ENCODE peak calls at places on chromosomes 12 and 14, in ten cellular contexts. J is HCT116, H is HepG2, G is fibroblast of lung, W is H9, Z is hepatocyte, P is OCI-LY7, A is neural progenitor cell, O is astrocyte, Y is mammary epithelial cell. D is an unnamed sample. For H3K79me2 and H3K9me3, the result is how much of the 10 kb centered on the place peaks cover.

GRCh38 chr12:76942276-76942675 is 63.5 kb upstream of the CSRP2 start:
- DNase-seq in O (peak), W (no peak), Y (peak), A (no peak), H (no peak), J (no peak), G (peak), Z (no peak), P (no peak), D (no peak)

GRCh38 chr14:23360496-23360895 is 4.5 kb downstream of the EFS start:
- DNase-seq in G (no peak), P (no peak), J (no peak), H (peak), O (no peak), Z (no peak), A (peak), Y (no peak), W (peak), D (peak)

GRCh38 chr12:18747960-18748359 is 10.0 kb downstream of the CAPZA3 start:
- DNase-seq in Y (peak), H (no peak), P (no peak), G (peak), J (no peak), W (no peak), A (no peak), O (peak), Z (peak), D (no peak)

GRCh38 chr14:95344536-95344935 is 24.8 kb upstream of the CLMN start:
- DNase-seq in Z (no peak), P (no peak), Y (no peak), A (no peak), O (no peak), G (no peak), W (no peak), H (no peak), J (no peak), D (no peak)

GRCh38 chr12:38886064-38886463 is 19.3 kb downstream of the CPNE8 start:
- DNase-seq in W (no peak), G (no peak), J (peak), P (no peak), A (no peak), H (peak), Z (peak), O (peak), Y (peak), D (peak)

GRCh38 chr14:62313228-62313627 is 551.0 kb downstream of the SNAPC1 start:
- DNase-seq in Y (no peak), H (no peak), Z (no peak), W (no peak), J (no peak), P (no peak), O (no peak), G (no peak), A (no peak), D (no peak)

GRCh38 chr14:58733451-58734208 is 95.9 kb downstream of the DACT1 start:
- DNase-seq in H (no peak), P (no peak), Z (no peak), Y (no peak), G (no peak), J (no peak), O (no peak), W (no peak), A (no peak), D (no peak)

GRCh38 chr14:59354666-59355065 is 110.5 kb downstream of the GPR135 start:
- DNase-seq in J (no peak), W (no peak), O (peak), Y (peak), P (no peak), Z (no peak), G (peak), H (no peak), A (no peak), D (no peak)

GRCh38 chr12:49108958-49109404 is 1.7 kb downstream of the LMBR1L start:
- DNase-seq in P (no peak), Y (no peak), J (no peak), A (no peak), Z (peak), G (peak), H (peak), O (no peak), W (no peak), D (peak)

GRCh38 chr12:33180921-33181320 is 258.7 kb downstream of the SYT10 start:
- DNase-seq in H (peak), J (no peak), Z (no peak), P (no peak), W (no peak), O (peak), G (no peak), A (no peak), Y (peak), D (no peak)
- H3K79me2 ChIP-seq in H (under half), J (under half), Z (under half), P (under half), W (under half), O (under half), G (under half), A (under half), Y (under half), D (under half)

DNA sequence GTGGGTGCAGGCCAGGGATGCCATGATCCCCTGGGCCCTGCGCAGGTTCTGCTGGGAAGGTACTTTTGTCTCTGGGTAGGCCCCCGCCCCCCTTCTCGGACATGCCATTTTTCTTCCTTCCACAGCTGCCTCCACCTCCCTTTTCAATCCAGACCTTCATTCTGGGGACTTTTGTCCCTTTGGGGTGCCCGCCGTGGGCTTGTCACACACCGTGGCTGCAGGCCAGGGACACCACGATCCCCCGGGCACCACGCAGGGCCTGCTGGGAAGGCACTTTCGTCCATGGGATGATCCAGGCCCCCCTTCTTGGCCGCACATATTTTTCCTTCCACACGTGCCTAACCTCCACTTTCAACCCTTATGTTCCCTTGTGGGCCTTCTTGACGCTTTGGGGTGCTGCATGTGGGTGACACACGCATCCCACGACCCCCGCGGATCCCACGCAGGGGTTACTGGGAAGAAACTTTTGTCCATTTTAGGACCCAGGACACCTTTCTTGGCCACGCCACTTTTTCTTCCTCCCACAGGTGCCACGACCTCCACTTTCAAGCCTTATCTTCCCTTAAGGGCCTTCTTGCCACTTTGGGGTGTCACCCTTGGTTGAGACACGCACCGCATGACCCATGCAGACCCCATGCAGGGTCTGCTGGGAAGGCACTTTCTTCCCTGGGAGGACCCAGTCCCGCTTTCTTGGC is 272.5 kb downstream of the ALG10 start:
- DNase-seq in H (no peak), Z (no peak), O (no peak), G (no peak), A (no peak), W (no peak), Y (no peak), P (no peak), J (no peak), D (no peak)
- H3K9me3 ChIP-seq in H (under half), Z (under half), O (under half), G (under half), A (under half), W (half or more), Y (half or more), P (under half), J (under half), D (under half)

GRCh38 chr12:64780220-64780530 is 21.0 kb upstream of the GNS start:
- DNase-seq in A (peak), Y (no peak), H (no peak), Z (no peak), G (no peak), P (no peak), W (no peak), O (no peak), J (no peak), D (peak)

GRCh38 chr12:64782181-64782580 is 23.0 kb upstream of the GNS start:
- DNase-seq in O (no peak), G (no peak), Z (no peak), A (no peak), P (no peak), Y (no peak), J (no peak), W (no peak), H (no peak), D (no peak)

GRCh38 chr12:64779349-64779974 is 20.3 kb upstream of the GNS start:
- DNase-seq in Z (no peak), O (no peak), G (no peak), A (peak), P (no peak), W (no peak), H (no peak), Y (no peak), J (no peak), D (peak)

GRCh38 chr12:64780531-64781373 is 21.5 kb upstream of the GNS start:
- DNase-seq in A (peak), Y (peak), G (no peak), W (peak), P (no peak), J (no peak), H (no peak), Z (peak), O (no peak), D (peak)

DNA sequence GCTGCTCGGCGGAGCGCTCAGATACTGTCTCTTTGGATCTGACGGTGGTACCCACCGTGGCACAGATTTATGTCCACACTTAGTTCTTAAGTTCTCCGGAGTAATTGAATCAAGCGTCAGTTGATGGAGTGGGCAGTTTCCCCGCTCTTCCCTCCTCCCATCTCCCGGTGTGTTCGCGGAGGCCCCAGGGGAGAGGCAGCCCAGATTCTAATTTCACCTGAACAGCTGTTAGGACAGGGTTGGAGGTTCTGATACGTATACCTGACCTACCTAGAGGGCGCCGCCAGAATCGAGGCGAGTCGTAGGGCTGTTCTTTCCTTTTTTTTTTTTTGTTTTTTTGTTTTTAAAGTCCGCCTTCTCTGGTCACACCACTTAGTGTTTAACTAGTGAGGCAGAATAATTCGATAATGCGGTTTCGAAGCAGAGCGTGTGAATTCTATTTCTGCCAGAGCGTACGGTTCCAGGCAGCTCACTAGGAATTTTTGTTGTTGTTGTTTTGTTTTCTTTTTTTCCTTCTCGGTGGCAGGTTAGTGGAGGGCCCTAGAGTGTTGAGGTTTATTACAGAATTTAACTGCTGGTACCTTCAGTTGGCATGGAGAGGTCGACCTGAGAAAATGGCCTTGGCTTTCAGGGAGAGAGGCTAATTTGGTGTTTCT is 22.3 kb upstream of the GNS start:
- DNase-seq in A (peak), J (no peak), G (no peak), H (no peak), Y (no peak), W (peak), O (no peak), Z (no peak), P (no peak), D (peak)
- TF ChIP-seq CTCF in A (peak), J (no peak), G (no peak), H (no peak), Y (no peak), W (no peak), O (no peak), Z (no peak), P (no peak), D (no peak)

GRCh38 chr14:50647282-50647681 is 20.8 kb downstream of the SAV1 start:
- DNase-seq in A (no peak), P (peak), H (no peak), Y (no peak), Z (no peak), G (no peak), J (no peak), W (no peak), O (no peak), D (no peak)
- H3K79me2 ChIP-seq in A (half or more), P (under half), H (under half), Y (half or more), Z (under half), G (under half), J (half or more), W (under half), O (under half), D (half or more)

GRCh38 chr12:34358198-34358597 is 335.9 kb downstream of the ALG10 start:
- DNase-seq in W (no peak), J (no peak), G (no peak), O (no peak), P (no peak), A (no peak), Z (no peak), Y (no peak), H (no peak), D (no peak)

GRCh38 chr12:34357791-34358190 is 335.5 kb downstream of the ALG10 start:
- DNase-seq in H (no peak), W (no peak), Y (no peak), A (no peak), O (no peak), J (no peak), G (no peak), Z (no peak), P (no peak), D (no peak)

GRCh38 chr12:34354239-34355200 is 332.2 kb downstream of the ALG10 start:
- DNase-seq in G (no peak), J (no peak), W (no peak), P (no peak), Z (no peak), Y (no peak), A (no peak), H (no peak), O (no peak), D (no peak)

GRCh38 chr12:34352098-34352497 is 329.8 kb downstream of the ALG10 start:
- DNase-seq in A (no peak), G (no peak), W (no peak), H (no peak), P (no peak), Y (no peak), J (no peak), Z (no peak), O (no peak), D (no peak)

DNA sequence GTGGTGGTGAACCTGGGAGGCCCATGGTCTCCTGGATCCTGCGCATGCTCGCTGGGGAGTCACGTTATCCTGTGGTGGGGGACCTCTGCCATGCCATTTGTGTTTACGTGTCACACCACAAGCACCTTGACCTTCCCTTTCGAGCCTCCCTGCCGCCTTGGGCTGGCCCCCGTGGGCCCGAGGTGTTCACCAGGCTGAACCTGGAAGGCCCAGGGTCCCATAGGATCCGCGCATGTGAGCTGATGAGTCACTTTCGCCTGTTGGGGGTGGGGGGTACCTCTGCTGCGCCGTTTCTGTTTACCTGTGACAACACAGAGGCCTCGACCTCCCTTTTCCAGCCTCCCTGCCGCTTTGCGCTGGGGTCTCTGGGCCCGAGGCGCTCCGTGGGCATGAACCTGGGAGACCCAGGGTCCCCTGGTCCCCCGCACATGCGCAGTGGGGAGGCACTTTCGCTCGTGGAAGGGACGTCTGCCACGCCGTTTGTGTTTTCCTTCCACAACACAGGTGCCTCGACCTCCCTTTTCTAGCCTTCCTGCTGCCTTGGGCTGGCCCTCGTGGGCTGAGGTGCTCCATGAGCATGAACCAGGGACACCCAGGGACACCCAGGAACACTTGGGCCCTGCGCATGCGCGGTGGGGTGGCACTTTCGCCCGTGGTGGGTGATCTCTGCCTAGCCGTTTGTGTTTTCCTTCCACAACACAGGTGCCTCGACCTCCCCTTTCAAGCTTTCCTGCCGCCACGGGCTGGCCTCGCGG is 334.1 kb downstream of the ALG10 start:
- DNase-seq in G (no peak), A (no peak), J (no peak), Z (no peak), W (no peak), O (no peak), P (no peak), H (no peak), Y (no peak), D (no peak)
- H3K9me3 ChIP-seq in G (under half), A (under half), J (under half), Z (under half), W (half or more), O (under half), P (under half), H (under half), Y (half or more), D (under half)

DNA sequence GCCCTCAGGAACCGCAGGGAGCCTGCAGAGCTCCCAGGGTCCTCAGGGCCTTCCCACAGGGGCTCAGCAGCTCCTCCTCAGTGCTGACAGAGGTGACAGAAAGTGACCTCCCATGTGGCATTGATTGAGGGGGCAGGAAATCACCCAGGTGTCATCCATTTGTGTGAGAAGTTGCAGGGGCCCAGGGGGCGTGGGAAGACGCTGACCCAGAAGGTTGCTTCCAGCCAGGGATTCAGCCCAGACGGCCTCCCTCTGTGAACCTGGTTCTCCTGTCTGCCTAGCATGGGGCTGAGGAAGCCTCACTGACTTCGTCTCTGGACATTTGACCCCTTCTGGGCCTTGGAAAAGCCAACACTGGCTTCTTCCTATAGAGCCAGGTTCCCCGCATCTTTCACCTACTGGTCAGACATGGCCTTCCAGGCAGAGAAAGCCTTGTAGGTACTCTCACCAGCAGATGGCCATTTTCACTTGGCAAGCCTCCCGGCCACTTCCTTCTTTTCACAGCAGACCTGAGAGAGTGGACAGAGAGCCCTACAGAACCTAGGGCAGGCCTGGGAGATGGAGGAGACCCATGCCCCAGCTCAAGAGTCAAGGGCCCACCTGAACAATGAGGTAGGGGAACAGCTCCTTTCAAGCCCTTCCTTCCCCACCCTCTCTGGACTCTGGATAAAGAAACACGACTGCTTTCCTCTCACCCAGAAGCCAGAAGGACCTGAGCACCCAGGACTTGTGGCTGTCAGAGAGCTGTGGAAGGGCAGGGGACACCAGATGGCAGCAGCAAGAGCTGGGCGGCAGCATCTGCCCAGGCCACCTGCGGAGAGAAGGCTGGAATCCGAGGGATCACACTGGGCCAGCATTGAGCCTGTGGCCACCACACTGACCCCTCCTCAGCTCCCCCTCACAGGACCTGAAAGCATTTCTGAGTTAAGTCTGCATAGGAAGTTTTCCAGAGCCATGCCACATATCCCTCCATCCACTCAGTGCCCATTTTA is 377.8 kb downstream of the DPF3 start:
- DNase-seq in Z (no peak), H (no peak), P (no peak), J (no peak), O (peak), W (no peak), Y (no peak), G (peak), A (no peak), D (no peak)
- TF ChIP-seq CTCF in Z (no peak), H (no peak), P (no peak), J (no peak), O (peak), W (no peak), Y (peak), G (no peak), A (peak), D (no peak)

GRCh38 chr12:132505852-132506219 is 15.9 kb downstream of the FBRSL1 start:
- DNase-seq in P (no peak), Z (no peak), G (no peak), J (no peak), A (no peak), W (no peak), Y (no peak), O (no peak), H (no peak), D (no peak)
- H3K79me2 ChIP-seq in P (under half), Z (half or more), G (under half), J (half or more), A (under half), W (under half), Y (half or more), O (half or more), H (under half), D (half or more)

GRCh38 chr14:106442857-106443256 is 916.5 kb downstream of the TMEM121 start:
- DNase-seq in W (no peak), O (no peak), Z (no peak), J (no peak), P (peak), H (no peak), G (no peak), A (no peak), Y (no peak), D (no peak)
- H3K9me3 ChIP-seq in W (half or more), O (under half), Z (under half), J (under half), P (under half), H (under half), G (under half), A (under half), Y (under half), D (under half)